ENCODE peak calls at places on chromosomes 16 and 17, in four cellular contexts. E is HCT116, P is PC-3, Y is GM23248. W is an unnamed sample.

GRCh38 chr17:54968954-54969400 is 412 bp downstream of the STXBP4 start:
- DNase-seq in E (no peak), P (peak; percentile 23), Y (peak; percentile 66), W (no peak)

GRCh38 chr17:39979865-39980401 is 674 bp upstream of the PSMD3 start:
- DNase-seq in E (no peak), Y (peak; percentile 52), P (no peak), W (peak; percentile 59)

GRCh38 chr16:3946604-3947180 is 66.2 kb upstream of the CREBBP start:
- DNase-seq in E (no peak), Y (no peak), P (no peak), W (no peak)

GRCh38 chr17:79946352-79947231 is 89.1 kb downstream of the TBC1D16 start:
- DNase-seq in P (no peak), Y (no peak), E (no peak), W (no peak)

GRCh38 chr16:57540906-57541753 is 1.3 kb upstream of the ADGRG5 start:
- DNase-seq in E (no peak), Y (no peak), P (no peak), W (no peak)

GRCh38 chr17:1961187-1961586 is 63.9 kb downstream of the RTN4RL1 start:
- DNase-seq in Y (no peak), P (no peak), E (no peak), W (no peak)

GRCh38 chr17:15926039-15926740 is 18.7 kb upstream of the ADORA2B start:
- DNase-seq in P (no peak), Y (no peak), E (no peak), W (no peak)

GRCh38 chr17:1347681-1348318 is 52.2 kb downstream of the YWHAE start:
- DNase-seq in E (no peak), Y (peak; percentile 87), P (no peak), W (no peak)

GRCh38 chr17:67829331-67829730 is 4.0 kb downstream of the BPTF start:
- DNase-seq in E (no peak), P (peak; percentile 63), Y (peak; percentile 16), W (peak; percentile 69)

GRCh38 chr17:43024407-43025289 is at the start of gene RND2:
- DNase-seq in P (peak; percentile 85), Y (peak; percentile 96), E (peak; percentile 91), W (peak; percentile 93)

GRCh38 chr16:83307206-83307990 is 500.4 kb upstream of the HSBP1 start:
- DNase-seq in E (no peak), Y (no peak), P (no peak), W (no peak)

GRCh38 chr16:10170016-10170415 is 12.2 kb downstream of the GRIN2A start:
- DNase-seq in E (no peak), Y (no peak), P (no peak), W (no peak)

GRCh38 chr17:33949100-33949499 is 306.0 kb upstream of the CCL2 start:
- DNase-seq in Y (peak; percentile 24), P (no peak), E (no peak), W (no peak)

GRCh38 chr17:12140685-12141084 is 120.0 kb downstream of the MAP2K4 start:
- DNase-seq in Y (no peak), E (no peak), P (no peak), W (no peak)

GRCh38 chr17:82302991-82303943 is 14.1 kb downstream of the CD7 start:
- DNase-seq in Y (no peak), E (no peak), P (no peak), W (no peak)

GRCh38 chr17:44533533-44534246 is 23.6 kb upstream of the FZD2 start:
- DNase-seq in Y (peak; percentile 91), E (peak; percentile 77), P (peak; percentile 94), W (peak; percentile 90)

GRCh38 chr16:81469710-81470481 is 25.3 kb downstream of the CMIP start:
- DNase-seq in Y (no peak), E (no peak), P (no peak), W (peak; percentile 87)

GRCh38 chr17:39235555-39236221 is 9.9 kb upstream of the STAC2 start:
- DNase-seq in E (peak; percentile 87), Y (peak; percentile 76), P (peak; percentile 51), W (peak; percentile 86)

GRCh38 chr17:55264273-55264639 is 504 bp upstream of the HLF start:
- DNase-seq in E (no peak), P (no peak), Y (no peak), W (no peak)

GRCh38 chr16:87554754-87555427 is 47.4 kb upstream of the JPH3 start:
- DNase-seq in P (no peak), E (no peak), Y (no peak), W (no peak)

GRCh38 chr16:73041644-73042043 is 6.3 kb downstream of the ZFHX3 start:
- DNase-seq in Y (no peak), E (no peak), P (no peak), W (no peak)
- H2AFZ ChIP-seq in Y (no peak overlapping the region), E (no peak overlapping the region), P (no peak overlapping the region), W (no peak overlapping the region)

DNA sequence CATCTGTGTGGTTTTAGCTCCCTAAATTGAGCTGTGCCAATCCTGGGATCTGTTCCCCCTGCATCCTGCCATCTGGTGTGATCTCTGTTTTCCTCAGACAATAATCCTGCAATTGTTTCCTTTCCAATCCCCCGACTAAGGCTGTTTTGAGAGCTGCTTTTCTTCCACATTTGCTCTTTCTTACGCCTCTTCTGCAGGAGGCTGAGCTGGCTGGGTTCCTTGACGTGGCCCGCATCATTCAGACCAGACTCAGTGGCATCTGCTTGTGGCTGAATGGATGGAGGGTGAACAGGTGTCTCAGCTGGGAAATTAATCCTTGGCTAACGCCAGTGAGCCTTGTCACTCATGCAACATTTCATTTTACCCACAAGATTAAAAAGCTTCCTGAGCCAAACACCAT is 9.8 kb upstream of the MED9 start:
- DNase-seq in P (no peak), E (no peak), Y (no peak), W (no peak)
- TF ChIP-seq EZH2phosphoT487 in P (no peak), E (no peak), Y (no peak), W (no peak)

GRCh38 chr17:49907279-49907678 is 59.4 kb upstream of the TAC4 start:
- DNase-seq in P (no peak), Y (no peak), E (no peak), W (no peak)

GRCh38 chr17:49904904-49905303 is 57.0 kb upstream of the TAC4 start:
- DNase-seq in P (no peak), Y (no peak), E (no peak), W (no peak)

GRCh38 chr17:49906511-49907136 is 58.8 kb upstream of the TAC4 start:
- DNase-seq in E (no peak), Y (no peak), P (peak; percentile 23), W (no peak)

GRCh38 chr17:49901460-49902331 is 53.8 kb upstream of the TAC4 start:
- DNase-seq in E (peak; percentile 13), Y (peak; percentile 40), P (peak; percentile 67), W (no peak)

DNA sequence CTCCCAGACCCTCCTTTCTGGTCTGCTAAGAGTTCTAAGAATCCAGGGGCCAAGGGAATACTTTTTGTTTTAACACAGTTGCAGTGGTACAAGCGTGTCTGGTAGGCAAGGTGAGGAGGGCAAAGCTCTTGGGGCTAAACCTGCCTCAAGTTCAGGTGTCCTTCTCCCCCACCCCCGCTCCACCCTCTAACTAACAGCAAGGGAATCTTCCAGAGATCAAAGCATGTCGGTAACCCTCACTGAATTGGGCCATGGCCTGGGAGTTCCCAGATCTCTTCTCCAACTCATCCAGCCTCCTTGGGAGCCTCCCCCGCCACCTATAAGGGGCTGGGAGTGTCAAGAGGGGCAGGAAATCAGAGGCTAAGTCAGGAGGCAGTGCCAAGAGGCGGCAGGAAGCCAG is 55.7 kb upstream of the TAC4 start:
- DNase-seq in P (no peak), Y (no peak), E (no peak), W (no peak)
- H2AFZ ChIP-seq in P (no peak overlapping the region), Y (no peak overlapping the region), E (no peak overlapping the region), W (no peak overlapping the region)

GRCh38 chr16:53913920-53914319 is 210.0 kb downstream of the FTO start:
- DNase-seq in Y (no peak), E (no peak), P (no peak), W (no peak)

GRCh38 chr16:53910990-53911389 is 207.0 kb downstream of the FTO start:
- DNase-seq in E (no peak), Y (no peak), P (no peak), W (no peak)

GRCh38 chr16:53913082-53913870 is 209.3 kb downstream of the FTO start:
- DNase-seq in Y (peak; percentile 89), P (peak; percentile 35), E (no peak), W (no peak)

GRCh38 chr16:53911506-53911905 is 207.6 kb downstream of the FTO start:
- DNase-seq in E (no peak), P (no peak), Y (no peak), W (no peak)

GRCh38 chr16:53912155-53912554 is 208.2 kb downstream of the FTO start:
- DNase-seq in P (no peak), E (no peak), Y (no peak), W (no peak)
- TF ChIP-seq EZH2phosphoT487 in P (no peak), E (no peak), Y (no peak), W (no peak)

GRCh38 chr16:89200850-89201466 is 621 bp upstream of the SLC22A31 start:
- DNase-seq in P (no peak), Y (no peak), E (no peak), W (no peak)
- H2AFZ ChIP-seq in P (no peak overlapping the region), Y (no peak overlapping the region), E (no peak overlapping the region), W (no peak overlapping the region)

GRCh38 chr17:31433091-31433790 is 41.8 kb downstream of the RAB11FIP4 start:
- DNase-seq in E (no peak), Y (no peak), P (no peak), W (no peak)
- TF ChIP-seq EZH2phosphoT487 in E (no peak), Y (no peak), P (no peak), W (no peak)

GRCh38 chr16:30609002-30609927 is 924 bp downstream of the ZNF689 start:
- DNase-seq in P (peak; percentile 28), Y (peak; percentile 64), E (no peak), W (peak; percentile 56)
- H2AFZ ChIP-seq in P (peak overlapping the region; percentile 97), Y (peak overlapping the region; percentile 92), E (no peak overlapping the region), W (peak overlapping the region; percentile 92)

GRCh38 chr16:14405611-14406537 is 224.2 kb downstream of the PARN start:
- DNase-seq in P (peak; percentile 16), Y (peak; percentile 61), E (no peak), W (peak; percentile 78)
- TF ChIP-seq EZH2phosphoT487 in P (no peak), Y (no peak), E (no peak), W (no peak)

GRCh38 chr17:14717849-14718248 is 417.0 kb downstream of the HS3ST3B1 start:
- DNase-seq in P (no peak), Y (no peak), E (no peak), W (no peak)
- H2AFZ ChIP-seq in P (no peak overlapping the region), Y (no peak overlapping the region), E (no peak overlapping the region), W (no peak overlapping the region)